ENCODE peak calls at places on chromosome 7, in four cellular contexts. V is fibroblast of villous mesenchyme, M is HFF-Myc, K is lower leg skin. B is an unnamed sample.

GRCh38 chr7:115973381-115973780 is 57.2 kb downstream of the TFEC start:
- DNase-seq in V (no peak), M (no peak), K (no peak), B (no peak)

GRCh38 chr7:115822801-115823200 is 207.8 kb downstream of the TFEC start:
- DNase-seq in V (no peak), M (no peak), K (no peak), B (no peak)

GRCh38 chr7:43038229-43038628 is 74.2 kb upstream of the HECW1 start:
- DNase-seq in V (peak; percentile 45), M (peak; percentile 75), K (no peak), B (peak; percentile 23)

GRCh38 chr7:115475774-115476407 is 554.0 kb downstream of the MDFIC start:
- DNase-seq in V (no peak), M (no peak), K (no peak), B (no peak)

GRCh38 chr7:81709836-81710235 is 60.0 kb downstream of the HGF start:
- DNase-seq in V (no peak), M (no peak), K (no peak), B (no peak)

GRCh38 chr7:6628045-6628444 is 9.1 kb upstream of the ZNF316 start:
- DNase-seq in V (no peak), M (no peak), K (no peak), B (no peak)

GRCh38 chr7:152925412-152926147 is 166.0 kb downstream of the ACTR3B start:
- DNase-seq in V (no peak), M (no peak), K (no peak), B (no peak)

GRCh38 chr7:50470250-50471163 is 20.4 kb upstream of the FIGNL1 start:
- DNase-seq in V (no peak), M (no peak), K (no peak), B (no peak)

GRCh38 chr7:66078067-66078466 is 2.4 kb downstream of the ASL start:
- DNase-seq in V (no peak), M (no peak), K (no peak), B (no peak)
- H3K4me3 ChIP-seq in V (no peak overlapping the region), M (no peak overlapping the region), K (no peak overlapping the region), B (no peak overlapping the region)

GRCh38 chr7:73683056-73683915 is at the start of the genes BUD23 and DNAJC30:
- DNase-seq in V (peak; percentile 97), M (peak; percentile 79), K (peak; percentile 98), B (peak; percentile 89)
- TF ChIP-seq CTCF in V (no peak), M (no peak), K (no peak), B (no peak)

DNA sequence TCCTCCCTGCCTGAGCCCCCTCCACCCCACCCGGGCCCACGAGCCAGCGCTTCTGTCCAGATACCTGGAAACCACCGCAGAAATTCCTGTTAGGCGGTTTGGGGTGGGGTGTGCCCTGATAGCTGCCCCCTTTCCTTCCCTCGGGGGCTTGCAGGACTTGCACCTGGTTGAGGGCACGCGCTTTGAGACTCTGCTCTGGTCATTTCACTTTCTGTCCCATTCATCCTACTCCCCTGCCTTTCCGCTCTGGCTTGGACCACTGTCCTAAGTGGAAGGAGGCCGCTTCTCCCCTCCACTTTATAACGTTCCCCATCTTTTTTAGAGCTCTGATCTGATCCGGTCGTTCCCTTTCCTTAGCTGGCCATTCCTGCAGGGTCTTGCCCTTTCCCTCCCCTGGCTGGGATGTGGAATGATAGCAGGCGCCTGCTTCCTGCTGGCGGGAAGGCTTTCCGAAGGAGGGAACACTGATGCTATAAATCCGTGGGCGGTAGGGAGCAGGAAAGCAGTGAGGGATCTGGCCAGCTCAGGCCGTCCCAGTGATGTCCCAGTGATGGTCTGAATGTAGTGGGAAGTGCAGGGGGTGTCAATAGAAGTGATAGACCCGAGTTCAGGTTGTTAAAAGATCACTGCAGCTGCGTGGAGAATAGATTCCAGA is 852 bp upstream of the PRKAR1B start:
- DNase-seq in V (peak; percentile 26), M (no peak), K (no peak), B (no peak)
- H3K4me3 ChIP-seq in V (peak overlapping the region; percentile 62), M (peak overlapping the region; percentile 66), K (no peak overlapping the region), B (peak overlapping the region; percentile 47)

GRCh38 chr7:21722371-21722770 is 179.5 kb downstream of the DNAH11 start:
- DNase-seq in V (no peak), M (no peak), K (no peak), B (no peak)
- TF ChIP-seq CTCF in V (peak; percentile 17), M (no peak), K (no peak), B (no peak)

GRCh38 chr7:66452165-66452564 is 176.5 kb upstream of the KCTD7 start:
- DNase-seq in V (no peak), M (no peak), K (no peak), B (peak; percentile 44)

DNA sequence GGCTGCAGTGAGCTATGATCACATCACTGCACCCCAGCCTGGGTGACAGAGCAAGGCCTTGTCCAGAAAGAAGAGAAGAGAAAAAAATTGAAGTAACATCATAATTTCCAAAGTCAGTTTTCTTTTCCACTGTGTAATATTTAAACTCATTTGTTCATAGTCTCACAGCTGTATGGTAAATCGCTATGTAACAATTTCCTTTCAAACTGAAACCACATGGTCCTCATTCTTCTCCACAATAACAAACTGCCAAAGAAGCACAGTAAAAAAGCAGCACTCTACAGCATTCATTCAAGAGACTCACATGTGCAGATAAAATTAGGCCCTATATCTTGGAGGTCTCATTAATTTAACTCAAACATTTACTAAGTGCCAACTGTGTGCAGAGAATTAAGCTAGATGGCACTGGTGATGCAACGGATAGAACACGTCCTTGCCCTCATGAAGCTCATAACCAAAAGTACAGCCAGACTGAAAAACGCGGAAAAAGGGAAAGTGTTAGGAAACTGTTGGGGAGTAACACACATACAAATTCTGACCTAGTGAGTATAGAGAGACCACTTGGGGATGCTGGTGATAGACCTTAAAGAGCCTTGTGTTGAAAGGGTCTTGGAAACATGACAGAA is 174.0 kb upstream of the KCTD7 start:
- DNase-seq in V (no peak), M (no peak), K (no peak), B (no peak)
- H3K4me3 ChIP-seq in V (no peak overlapping the region), M (no peak overlapping the region), K (no peak overlapping the region), B (no peak overlapping the region)

GRCh38 chr7:18873674-18874341 is 243.6 kb downstream of the TWIST1 start:
- DNase-seq in V (no peak), M (no peak), K (no peak), B (no peak)
- TF ChIP-seq CTCF in V (peak; percentile 58), M (peak; percentile 69), K (no peak), B (peak; percentile 42)

DNA sequence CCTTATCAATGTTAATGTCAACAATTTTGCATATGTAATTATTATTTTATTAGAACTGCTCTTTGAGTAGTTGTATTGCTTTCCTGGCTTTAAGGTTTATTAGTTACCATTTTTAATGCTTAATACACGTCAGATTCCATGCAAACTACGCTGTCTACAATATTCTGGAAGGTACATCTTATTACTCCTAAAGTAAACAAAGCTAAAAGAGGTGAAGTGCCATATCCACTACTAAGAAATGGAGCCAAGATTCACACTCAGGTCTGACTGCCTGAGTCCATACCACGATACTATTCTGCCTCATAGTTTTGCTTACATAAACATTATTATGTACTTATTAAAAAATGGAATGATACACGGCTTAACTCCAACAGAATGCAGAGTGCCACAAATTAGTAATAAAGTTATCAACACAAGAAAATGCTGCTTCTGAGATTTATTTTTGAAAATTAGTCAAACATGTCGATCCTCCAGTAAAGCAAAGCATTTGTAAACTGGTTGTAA is 1.2 kb upstream of the DMTF1 start:
- DNase-seq in V (no peak), M (no peak), K (no peak), B (no peak)
- H3K4me3 ChIP-seq in V (peak overlapping the region; percentile 92), M (peak overlapping the region; percentile 88), K (no peak overlapping the region), B (no peak overlapping the region)

DNA sequence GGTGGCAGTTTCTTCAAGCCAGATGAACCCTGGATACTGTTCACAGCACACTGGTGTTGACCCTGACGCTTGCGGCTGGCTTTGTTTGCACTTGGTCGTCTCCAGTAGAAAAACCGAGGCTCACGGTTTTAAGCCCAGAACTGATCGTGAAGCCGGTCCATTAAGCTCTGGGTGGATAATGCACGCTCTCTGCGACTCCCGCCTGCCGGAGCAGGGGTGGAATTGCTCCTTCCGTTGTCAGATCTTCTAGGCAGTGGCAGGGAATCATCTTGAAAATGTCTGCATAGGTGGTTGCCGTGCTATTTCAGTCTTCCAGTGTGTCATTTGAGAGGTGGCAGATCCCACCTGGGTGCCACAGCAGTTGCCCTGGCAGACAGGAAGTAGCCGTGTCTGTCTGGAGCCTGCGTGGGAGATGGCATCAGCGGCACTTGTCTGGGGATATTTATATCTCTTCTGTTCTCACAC is 35.9 kb upstream of the AP5Z1 start:
- DNase-seq in V (peak; percentile 85), M (no peak), K (no peak), B (no peak)
- TF ChIP-seq CTCF in V (peak; percentile 76), M (no peak), K (no peak), B (peak; percentile 21)

DNA sequence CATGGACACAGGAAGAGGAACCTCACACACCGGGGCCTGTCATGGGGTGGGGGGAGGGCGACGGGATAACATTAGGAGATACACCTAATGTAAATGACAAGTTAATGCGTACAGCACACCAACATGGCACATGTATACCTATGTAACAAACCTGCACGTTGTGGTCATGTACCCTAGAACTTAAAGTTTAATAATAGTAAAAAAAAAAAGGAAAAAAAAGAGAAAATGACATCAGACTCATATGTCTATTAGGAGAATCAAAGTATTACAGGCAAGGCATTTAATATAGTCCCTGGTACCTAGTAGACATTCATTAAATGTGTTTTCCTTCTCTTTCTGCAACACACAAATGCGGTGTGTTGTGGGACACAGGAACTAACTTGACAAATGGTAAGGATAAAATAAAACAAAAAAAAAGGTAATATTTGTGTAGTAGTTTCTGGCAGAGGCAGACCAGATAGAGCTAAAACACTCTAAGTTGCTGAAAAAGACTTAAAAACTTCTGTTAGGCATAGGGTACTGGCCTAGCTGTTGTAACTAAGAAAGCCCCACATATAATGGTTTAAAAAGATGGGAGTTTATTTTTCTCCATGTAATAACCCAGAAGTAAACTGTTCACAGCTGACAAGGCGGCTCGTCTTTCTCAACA is 68.8 kb downstream of the NAMPT start:
- DNase-seq in V (no peak), M (no peak), K (no peak), B (no peak)
- H3K4me3 ChIP-seq in V (no peak overlapping the region), M (no peak overlapping the region), K (no peak overlapping the region), B (no peak overlapping the region)

DNA sequence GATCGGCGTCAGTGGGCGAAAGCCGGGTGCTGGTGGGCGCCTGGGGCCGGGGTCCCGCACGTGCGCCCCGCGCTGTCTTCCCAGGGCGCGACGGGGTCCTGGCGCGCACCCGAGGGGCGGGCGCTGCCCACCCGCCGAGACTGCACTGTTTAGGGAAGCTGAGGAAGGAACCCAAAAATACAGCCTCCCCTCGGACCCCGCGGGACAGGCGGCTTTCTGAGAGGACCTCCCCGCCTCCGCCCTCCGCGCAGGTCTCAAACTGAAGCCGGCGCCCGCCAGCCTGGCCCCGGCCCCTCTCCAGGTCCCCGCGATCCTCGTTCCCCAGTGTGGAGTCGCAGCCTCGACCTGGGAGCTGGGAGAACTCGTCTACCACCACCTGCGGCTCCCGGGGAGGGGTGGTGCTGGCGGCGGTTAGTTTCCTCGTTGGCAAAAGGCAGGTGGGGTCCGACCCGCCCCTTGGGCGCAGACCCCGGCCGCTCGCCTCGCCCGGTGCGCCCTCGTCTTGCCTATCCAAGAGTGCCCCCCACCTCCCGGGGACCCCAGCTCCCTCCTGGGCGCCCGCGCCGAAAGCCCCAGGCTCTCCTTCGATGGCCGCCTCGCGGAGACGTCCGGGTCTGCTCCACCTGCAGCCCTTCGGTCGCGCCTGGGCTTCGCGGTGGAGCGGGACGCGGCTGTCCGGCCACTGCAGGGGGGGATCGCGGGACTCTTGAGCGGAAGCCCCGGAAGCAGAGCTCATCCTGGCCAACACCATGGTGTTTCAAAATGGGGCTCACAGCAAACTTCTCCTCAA is 1.1 kb downstream of the EGFR start:
- DNase-seq in V (peak; percentile 42), M (no peak), K (no peak), B (no peak)
- TF ChIP-seq CTCF in V (no peak), M (no peak), K (no peak), B (peak; percentile 19)

B was measured in astrocyte of the cerebellum.